ENCODE peak calls at places on chromosomes 3 and 15, in five cellular contexts. M is T follicular helper cell, J is caudate nucleus, V is kidney tubule cell, N is progenitor cell of endocrine pancreas. W is an unnamed sample.
A peak's percentile ranks its signal among the peaks of the same experiment; 100 is the strongest.

GRCh38 chr15:39083213-39083612 is 497.7 kb upstream of the THBS1 start:
- DNase-seq in J (no peak), V (peak; percentile 17), N (no peak), M (no peak), W (no peak)

GRCh38 chr15:43007551-43007950 is 87.0 kb upstream of the TTBK2 start:
- DNase-seq in J (no peak), N (no peak), M (no peak), V (no peak), W (no peak)

GRCh38 chr15:32790352-32790999 is 72.7 kb downstream of the GREM1 start:
- DNase-seq in J (no peak), N (no peak), M (no peak), V (peak; percentile 44), W (no peak)

GRCh38 chr15:99451484-99451883 is 114.3 kb upstream of the MEF2A start:
- DNase-seq in M (no peak), V (no peak), N (no peak), J (no peak), W (no peak)

GRCh38 chr3:29554584-29554983 is 273.7 kb downstream of the RBMS3 start:
- DNase-seq in V (no peak), J (no peak), M (no peak), N (no peak), W (no peak)

GRCh38 chr3:16813336-16813735 is 71.4 kb upstream of the PLCL2 start:
- DNase-seq in N (no peak), V (no peak), J (no peak), M (no peak), W (no peak)

GRCh38 chr3:188631291-188632010 is 477.5 kb downstream of the LPP start:
- DNase-seq in V (peak; percentile 73), N (no peak), M (no peak), J (no peak), W (peak; percentile 35)

GRCh38 chr3:141530133-141530768 is 43.4 kb downstream of the RASA2 start:
- DNase-seq in V (peak; percentile 6), J (no peak), M (peak; percentile 12), N (no peak), W (peak; percentile 99)

GRCh38 chr3:79767953-79768282 is at the start of gene ROBO1:
- DNase-seq in M (no peak), J (peak; percentile 34), V (no peak), N (no peak), W (no peak)

GRCh38 chr3:105647047-105647446 is 221.8 kb downstream of the CBLB start:
- DNase-seq in V (peak; percentile 87), J (no peak), M (no peak), N (no peak), W (no peak)

GRCh38 chr3:33717616-33717865 is 513 bp downstream of the CLASP2 start:
- DNase-seq in N (peak; percentile 43), M (no peak), V (no peak), J (peak; percentile 44), W (no peak)

GRCh38 chr3:126721246-126721645 is 17.2 kb downstream of the CHCHD6 start:
- DNase-seq in V (no peak), M (no peak), J (no peak), N (no peak), W (peak; percentile 12)

GRCh38 chr15:50328116-50328515 is 26.9 kb downstream of the GABPB1 start:
- DNase-seq in N (no peak), M (no peak), J (no peak), V (no peak), W (no peak)

GRCh38 chr3:52054689-52055511 is 1.5 kb downstream of the DUSP7 start:
- DNase-seq in N (no peak), M (no peak), V (no peak), J (peak; percentile 42), W (no peak)

GRCh38 chr3:853489-853888 is 239.3 kb upstream of the CNTN6 start:
- DNase-seq in M (no peak), V (no peak), N (no peak), J (no peak), W (no peak)

GRCh38 chr3:64365877-64366276 is 140.6 kb upstream of the PRICKLE2 start:
- DNase-seq in M (no peak), J (no peak), V (no peak), N (no peak), W (no peak)

GRCh38 chr3:50264389-50264963 is 4.5 kb upstream of the SEMA3B start:
- DNase-seq in V (peak; percentile 97), J (peak; percentile 78), N (peak; percentile 77), M (no peak), W (no peak)